ENCODE peak calls at places on chromosomes 4 and X, in five cellular contexts. F is HL-60, U is prostate gland, W is HepG2, I is H1. C is an unnamed sample.

GRCh38 chr4:82523179-82523578 is 38.6 kb downstream of the TMEM150C start:
- DNase-seq in F (no peak), U (no peak), W (no peak), I (no peak), C (no peak)

GRCh38 chrX:46311581-46312120 is 233.6 kb downstream of the ZNF674 start:
- DNase-seq in F (no peak), U (no peak), W (no peak), I (no peak), C (no peak)

GRCh38 chr4:98522603-98523395 is 135.6 kb downstream of the TSPAN5 start:
- DNase-seq in F (no peak), U (no peak), W (peak; percentile 35), I (no peak), C (no peak)

GRCh38 chr4:27270435-27270834 is 409.8 kb downstream of the STIM2 start:
- DNase-seq in F (no peak), U (no peak), W (peak; percentile 4), I (no peak), C (no peak)

GRCh38 chrX:9899640-9900075 is 67.5 kb upstream of the CLDN34 start:
- DNase-seq in F (no peak), U (no peak), W (no peak), I (no peak), C (no peak)

GRCh38 chr4:34261799-34262314 is 1982.5 kb downstream of the ARAP2 start:
- DNase-seq in F (no peak), U (no peak), W (no peak), I (no peak), C (no peak)

GRCh38 chrX:134388161-134389109 is 71.5 kb upstream of the HPRT1 start:
- DNase-seq in F (peak; percentile 58), U (no peak), W (no peak), I (no peak), C (no peak)

GRCh38 chrX:146006637-146007036 is 189.0 kb downstream of the SLITRK2 start:
- DNase-seq in F (no peak), U (no peak), W (no peak), I (no peak), C (no peak)

GRCh38 chr4:144649646-144650045 is 3.7 kb downstream of the HHIP start:
- DNase-seq in F (no peak), U (no peak), W (no peak), I (no peak), C (no peak)

GRCh38 chr4:7999279-7999678 is 59.6 kb upstream of the AFAP1 start:
- DNase-seq in F (no peak), U (no peak), W (no peak), I (no peak), C (no peak)

GRCh38 chrX:69133561-69134542 is 31.4 kb downstream of the PJA1 start:
- DNase-seq in F (no peak), U (peak; percentile 4), W (peak; percentile 59), I (peak; percentile 49), C (no peak)

GRCh38 chrX:12954376-12954775 is 20.5 kb upstream of the TMSB4X start:
- DNase-seq in F (no peak), U (no peak), W (no peak), I (no peak), C (no peak)

GRCh38 chr4:77002721-77003120 is 53.2 kb downstream of the SEPTIN11 start:
- DNase-seq in F (no peak), U (no peak), W (no peak), I (no peak), C (no peak)

GRCh38 chr4:38371391-38371851 is 292.6 kb upstream of the KLF3 start:
- DNase-seq in F (no peak), U (no peak), W (no peak), I (no peak), C (no peak)

GRCh38 chr4:88341227-88342192 is 37.1 kb upstream of the HERC6 start:
- DNase-seq in F (no peak), U (peak; percentile 8), W (peak; percentile 10), I (peak; percentile 23), C (no peak)

GRCh38 chrX:153477039-153477438 is 6.7 kb upstream of the HAUS7 start:
- DNase-seq in F (no peak), U (no peak), W (no peak), I (no peak), C (no peak)

GRCh38 chr4:5747746-5748365 is 36.9 kb downstream of the EVC start:
- DNase-seq in F (no peak), U (no peak), W (no peak), I (no peak), C (no peak)

GRCh38 chr4:5746829-5747745 is 36.1 kb downstream of the EVC start:
- DNase-seq in F (no peak), U (no peak), W (no peak), I (no peak), C (no peak)

GRCh38 chr4:5746250-5746649 is 35.2 kb downstream of the EVC start:
- DNase-seq in F (no peak), U (no peak), W (no peak), I (no peak), C (no peak)

GRCh38 chr4:5738061-5738460 is 27.1 kb downstream of the EVC start:
- DNase-seq in F (no peak), U (no peak), W (no peak), I (no peak), C (no peak)

DNA sequence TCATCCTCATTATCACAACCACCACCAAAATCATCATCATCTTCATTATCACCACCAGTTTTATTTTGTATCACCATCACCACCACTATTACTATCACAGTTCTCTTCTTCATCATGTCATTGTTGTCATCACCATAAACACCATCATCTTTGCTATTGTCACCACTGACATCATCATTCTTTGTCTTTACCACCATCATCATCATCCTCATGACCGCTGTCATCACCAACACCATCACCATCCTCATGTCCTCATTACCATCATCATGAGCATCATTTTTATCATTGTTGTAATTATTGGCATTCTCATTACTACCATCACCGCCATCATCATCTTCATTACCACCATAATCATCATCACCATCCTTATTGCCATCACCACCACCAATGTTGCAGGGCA is 31.4 kb downstream of the EVC start:
- DNase-seq in F (no peak), U (no peak), W (no peak), I (no peak), C (no peak)
- TF ChIP-seq POLR2AphosphoS5 in F (no peak), U (no peak), W (no peak), I (no peak), C (no peak)

GRCh38 chr4:1312821-1313640 is 23.3 kb downstream of the MAEA start:
- DNase-seq in F (no peak), U (no peak), W (no peak), I (no peak), C (no peak)

GRCh38 chr4:1309261-1310010 is 19.7 kb downstream of the MAEA start:
- DNase-seq in F (no peak), U (peak; percentile 85), W (peak; percentile 91), I (peak; percentile 89), C (peak; percentile 68)

GRCh38 chr4:1310796-1311715 is 21.4 kb downstream of the MAEA start:
- DNase-seq in F (no peak), U (no peak), W (no peak), I (no peak), C (no peak)

GRCh38 chr4:1307951-1308735 is 18.5 kb downstream of the MAEA start:
- DNase-seq in F (no peak), U (no peak), W (no peak), I (no peak), C (no peak)

DNA sequence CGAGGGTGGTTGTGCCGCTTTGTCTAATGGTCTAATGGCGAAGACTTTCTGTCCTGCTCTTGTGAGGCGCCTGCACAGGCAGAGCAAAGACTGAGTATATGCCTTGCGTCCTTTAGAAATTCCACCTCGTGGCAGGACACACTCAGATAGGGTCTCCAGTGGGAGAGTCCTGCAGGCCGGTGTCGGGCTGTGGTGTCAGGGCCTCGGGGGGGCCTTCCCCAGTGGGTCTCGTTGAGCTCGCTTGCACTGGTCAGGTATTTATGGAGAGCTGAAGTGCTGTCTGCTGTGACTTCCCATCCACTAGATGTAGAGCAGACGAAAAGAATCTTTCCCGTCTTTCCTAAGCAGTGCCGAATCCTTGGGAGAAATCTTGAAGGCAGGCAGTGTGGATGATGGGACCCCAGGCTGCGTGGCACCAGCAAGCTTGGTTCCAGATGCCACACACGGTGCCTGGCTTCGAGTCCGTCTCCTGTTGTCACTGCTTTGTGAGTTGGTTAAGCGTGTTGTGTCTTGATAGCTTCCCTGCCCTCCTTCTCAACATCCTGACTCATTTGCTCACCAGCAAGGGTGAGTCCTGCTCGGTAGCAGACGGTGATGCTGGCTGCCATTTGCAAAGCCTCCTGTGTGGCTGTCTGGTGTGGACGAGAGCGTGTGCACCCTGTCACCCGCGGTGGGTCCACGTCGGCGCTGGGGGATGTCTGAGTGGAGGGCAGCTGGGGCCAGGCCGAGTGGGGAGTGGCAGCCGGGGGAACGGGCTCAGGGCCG is 20.5 kb downstream of the MAEA start:
- DNase-seq in F (no peak), U (no peak), W (no peak), I (no peak), C (no peak)
- H3K4me3 ChIP-seq in F (no peak overlapping the region), U (peak overlapping the region; percentile 27), W (peak overlapping the region; percentile 73), I (peak overlapping the region; percentile 40), C (peak overlapping the region; percentile 42)

GRCh38 chr4:130640583-130640982 is 1544.6 kb downstream of the C4orf33 start:
- DNase-seq in F (no peak), U (no peak), W (no peak), I (no peak), C (no peak)
- TF ChIP-seq POLR2AphosphoS5 in F (no peak), U (no peak), W (no peak), I (no peak), C (no peak)

GRCh38 chr4:22634541-22635181 is 58.1 kb upstream of the GBA3 start:
- DNase-seq in F (no peak), U (no peak), W (no peak), I (no peak), C (no peak)
- H3K4me3 ChIP-seq in F (no peak overlapping the region), U (no peak overlapping the region), W (no peak overlapping the region), I (no peak overlapping the region), C (no peak overlapping the region)

GRCh38 chr4:52841707-52842456 is 20.2 kb upstream of the RASL11B start:
- DNase-seq in F (no peak), U (no peak), W (no peak), I (no peak), C (peak; percentile 27)
- TF ChIP-seq POLR2AphosphoS5 in F (no peak), U (no peak), W (no peak), I (no peak), C (no peak)

DNA sequence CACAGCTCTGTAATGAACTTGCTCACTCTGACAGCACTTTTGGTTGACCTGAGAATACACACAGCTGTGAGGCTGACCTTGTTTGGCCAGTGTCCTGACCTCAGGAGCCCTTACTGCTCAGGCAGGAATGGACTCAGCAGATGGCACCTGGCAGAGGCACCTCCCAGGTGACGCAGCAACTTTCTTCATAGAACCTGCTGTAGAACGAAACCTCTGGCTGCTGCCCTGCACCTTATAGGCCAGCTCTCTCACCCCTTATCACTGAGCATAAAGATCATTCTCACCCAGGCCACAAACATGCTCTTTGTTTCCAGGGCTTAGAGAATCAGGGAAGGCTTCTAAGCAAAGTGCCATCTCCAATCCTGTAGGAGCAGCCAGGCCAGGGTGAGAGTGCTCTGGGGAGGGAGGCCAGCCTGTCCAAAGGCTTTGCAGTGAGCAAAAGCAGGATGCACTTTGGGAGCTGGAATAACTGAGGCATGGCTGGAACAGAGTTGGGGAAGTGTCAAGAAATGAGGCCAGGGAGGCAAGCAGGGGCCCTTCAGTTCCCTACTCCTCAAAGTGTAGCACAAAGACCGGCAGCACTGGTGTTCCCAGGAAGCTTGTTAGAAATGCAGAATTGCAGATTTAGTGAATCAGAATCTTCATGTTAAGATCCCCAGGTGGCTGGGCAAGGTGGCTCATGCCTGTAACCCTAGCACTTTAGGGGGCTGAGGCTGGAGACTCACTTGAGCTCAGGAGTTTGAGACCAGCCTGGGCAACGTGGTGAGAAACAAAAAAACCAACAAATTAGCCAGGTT is 13.3 kb upstream of the CENPU start:
- DNase-seq in F (no peak), U (peak; percentile 55), W (peak; percentile 76), I (no peak), C (peak; percentile 84)
- H3K4me3 ChIP-seq in F (no peak overlapping the region), U (no peak overlapping the region), W (no peak overlapping the region), I (no peak overlapping the region), C (no peak overlapping the region)

C was measured in stomach.